ENCODE peak calls at places on chromosomes 7 and 10, in six cellular contexts. V, J, I, E, Q and X are unnamed samples.
A peak's percentile ranks its signal among the peaks of the same experiment; 100 is the strongest.

GRCh38 chr10:80166581-80167470 is 34.3 kb downstream of the PLAC9 start:
- DNase-seq in Q (no peak), I (no peak), V (no peak), E (no peak), J (no peak), X (no peak)

GRCh38 chr7:27199820-27200760 is at the start of gene HOXA13:
- DNase-seq in Q (no peak), I (peak; percentile 92), J (no peak), E (no peak), V (no peak), X (no peak)

GRCh38 chr7:77354914-77355313 is 61.2 kb downstream of the GSAP start:
- DNase-seq in V (no peak), Q (no peak), I (no peak), J (no peak), E (no peak), X (no peak)

GRCh38 chr10:119166564-119166963 is 1.1 kb upstream of the SFXN4 start:
- DNase-seq in I (no peak), E (no peak), Q (peak; percentile 16), V (no peak), J (no peak), X (no peak)

GRCh38 chr10:117477961-117478670 is 64.4 kb upstream of the EMX2 start:
- DNase-seq in I (peak; percentile 76), E (peak; percentile 11), J (no peak), V (no peak), Q (no peak), X (no peak)

GRCh38 chr7:34091330-34091917 is 186.1 kb downstream of the BMPER start:
- DNase-seq in E (peak; percentile 31), V (no peak), J (no peak), I (peak; percentile 63), Q (peak; percentile 46), X (no peak)

GRCh38 chr7:101115215-101115614 is 11.7 kb upstream of the SERPINE1 start:
- DNase-seq in J (no peak), V (no peak), Q (no peak), I (no peak), E (no peak), X (no peak)

GRCh38 chr10:63094405-63094804 is 38.7 kb upstream of the NRBF2 start:
- DNase-seq in I (peak; percentile 58), V (no peak), E (no peak), Q (no peak), J (no peak), X (no peak)

GRCh38 chr10:37704566-37704965 is 152.8 kb downstream of the ZNF248 start:
- DNase-seq in V (no peak), I (no peak), J (no peak), Q (no peak), E (no peak), X (no peak)

GRCh38 chr10:33336606-33337334 is 2.3 kb upstream of the NRP1 start:
- DNase-seq in J (no peak), E (peak; percentile 20), Q (peak; percentile 42), I (peak; percentile 87), V (no peak), X (no peak)

GRCh38 chr10:78513986-78514385 is 480.3 kb downstream of the RPS24 start:
- DNase-seq in J (no peak), V (no peak), I (no peak), Q (no peak), E (no peak), X (no peak)